ENCODE peak calls at places on chromosomes 7 and 10, in six cellular contexts. V is brain microvascular endothelial cell; W is activated CD4-positive, alpha-beta T cell treated with anti-CD3 and anti-CD28 coated beads for 24 hours; C is stimulated activated naive B cell treated with anti-CD40 and anti-IgM and Interleukin-4, amounts not matched to agents 10 μg/mL and 1 μg/mL and 100 μg/mL, for 72 hours; K is IMR-90; T is DMS153. N is an unnamed sample.

GRCh38 chr7:155765458-155765857 is 46.8 kb downstream of the SHH start:
- DNase-seq in T (no peak), V (no peak), C (no peak), K (no peak), W (no peak), N (no peak)

GRCh38 chr10:22999942-23000341 is 72.1 kb downstream of the ARMC3 start:
- DNase-seq in T (no peak), W (no peak), C (no peak), K (no peak), V (no peak), N (no peak)

GRCh38 chr10:132575320-132576201 is 38.0 kb downstream of the INPP5A start:
- DNase-seq in W (no peak), V (peak), T (peak), C (peak), K (peak), N (peak)

GRCh38 chr10:70905071-70906021 is 17.0 kb upstream of the PCBD1 start:
- DNase-seq in T (no peak), V (no peak), C (no peak), K (no peak), W (no peak), N (no peak)

GRCh38 chr7:45987521-45988290 is 66.6 kb upstream of the IGFBP3 start:
- DNase-seq in C (no peak), W (no peak), T (no peak), V (no peak), K (no peak), N (no peak)

GRCh38 chr7:26284995-26285632 is 6.5 kb upstream of the SNX10 start:
- DNase-seq in T (no peak), C (no peak), W (no peak), V (no peak), K (no peak), N (no peak)

GRCh38 chr10:16987129-16987670 is 142.4 kb downstream of the CUBN start:
- DNase-seq in C (no peak), V (peak), K (peak), T (no peak), W (no peak), N (no peak)

GRCh38 chr7:4189151-4189570 is 492.9 kb upstream of the FOXK1 start:
- DNase-seq in W (no peak), V (no peak), C (no peak), K (peak), T (no peak), N (peak)

GRCh38 chr10:116683061-116683601 is 59.2 kb downstream of the HSPA12A start:
- DNase-seq in W (no peak), V (no peak), T (no peak), C (no peak), K (no peak), N (no peak)

GRCh38 chr10:119316729-119317097 is 109.3 kb downstream of the GRK5 start:
- DNase-seq in V (peak), T (no peak), W (no peak), C (no peak), K (peak), N (peak)

GRCh38 chr7:136293272-136293671 is 316.1 kb upstream of the MTPN start:
- DNase-seq in K (no peak), V (no peak), T (no peak), W (no peak), C (no peak), N (no peak)

GRCh38 chr7:155764432-155764798 is 47.8 kb downstream of the SHH start:
- DNase-seq in K (no peak), W (peak), T (no peak), V (no peak), C (no peak), N (no peak)

GRCh38 chr7:159144756-159145543 is at the start of gene VIPR2:
- DNase-seq in T (no peak), W (peak), K (no peak), V (no peak), C (no peak), N (peak)

GRCh38 chr10:78977761-78978305 is 90.9 kb upstream of the ZMIZ1 start:
- DNase-seq in K (peak), V (peak), T (no peak), W (no peak), C (no peak), N (peak)

GRCh38 chr10:97466755-97467154 is 20.8 kb downstream of the ZDHHC16 start:
- DNase-seq in T (no peak), K (peak), V (no peak), W (no peak), C (no peak), N (no peak)

GRCh38 chr10:21527634-21528451 is 2.4 kb upstream of the SKIDA1 start:
- DNase-seq in K (peak), V (no peak), C (no peak), T (no peak), W (no peak), N (no peak)

GRCh38 chr10:76113952-76114351 is 682.5 kb downstream of the LRMDA start:
- DNase-seq in W (no peak), C (no peak), T (peak), V (no peak), K (no peak), N (no peak)

GRCh38 chr7:36303202-36304098 is 86.2 kb upstream of the ANLN start:
- DNase-seq in W (no peak), C (no peak), V (peak), T (peak), K (peak), N (peak)

GRCh38 chr10:8061274-8062211 is 7.1 kb downstream of the GATA3 start:
- DNase-seq in K (no peak), V (no peak), T (no peak), W (no peak), C (no peak), N (no peak)

N was measured in hepatocyte.